ENCODE peak calls at places on chromosomes 3 and 15, in five cellular contexts. N is K562, K is IMR-90, V is neural progenitor cell, Q is fibroblast of lung. O is an unnamed sample.

GRCh38 chr15:29141908-29142747 is 127.5 kb downstream of the NSMCE3 start:
- DNase-seq in N (no peak), K (no peak), V (no peak), Q (no peak), O (no peak)

GRCh38 chr3:32310336-32310735 is 71.9 kb downstream of the CMTM8 start:
- DNase-seq in N (no peak), K (no peak), V (no peak), Q (no peak), O (no peak)

GRCh38 chr3:106765342-106765741 is 611.9 kb upstream of the CCDC54 start:
- DNase-seq in N (no peak), K (peak), V (no peak), Q (peak), O (no peak)

GRCh38 chr15:89673162-89673506 is 6.0 kb downstream of the PLIN1 start:
- DNase-seq in N (peak), K (no peak), V (peak), Q (no peak), O (peak)

GRCh38 chr3:149252272-149252671 is 30.6 kb upstream of the CP start:
- DNase-seq in N (no peak), K (no peak), V (no peak), Q (no peak), O (no peak)

GRCh38 chr3:164208846-164209245 is 869.5 kb downstream of the SI start:
- DNase-seq in N (no peak), K (no peak), V (peak), Q (no peak), O (peak)

GRCh38 chr3:63353383-63353782 is 75.3 kb downstream of the SYNPR start:
- DNase-seq in N (no peak), K (peak), V (no peak), Q (peak), O (no peak)

GRCh38 chr15:101108458-101108775 is 143.4 kb downstream of the CHSY1 start:
- DNase-seq in N (no peak), K (no peak), V (no peak), Q (no peak), O (no peak)

GRCh38 chr3:81087607-81088006 is 673.8 kb downstream of the GBE1 start:
- DNase-seq in N (no peak), K (no peak), V (no peak), Q (no peak), O (no peak)

GRCh38 chr3:43512749-43513404 is 108.9 kb downstream of the ANO10 start:
- DNase-seq in N (no peak), K (peak), V (no peak), Q (peak), O (no peak)

GRCh38 chr15:39429898-39430357 is 151.0 kb upstream of the THBS1 start:
- DNase-seq in N (no peak), K (peak), V (no peak), Q (peak), O (no peak)

GRCh38 chr15:58432421-58432820 is 630 bp downstream of the LIPC start:
- DNase-seq in N (no peak), K (peak), V (no peak), Q (peak), O (no peak)

GRCh38 chr3:16808393-16809107 is 76.2 kb upstream of the PLCL2 start:
- DNase-seq in N (no peak), K (no peak), V (no peak), Q (no peak), O (no peak)

GRCh38 chr3:138432576-138433240 is 1.7 kb upstream of the ESYT3 start:
- DNase-seq in N (no peak), K (no peak), V (no peak), Q (no peak), O (no peak)

GRCh38 chr15:51816615-51817014 is 12.8 kb upstream of the TMOD3 start:
- DNase-seq in N (no peak), K (no peak), V (no peak), Q (no peak), O (no peak)

GRCh38 chr3:165920984-165921383 is 83.8 kb upstream of the BCHE start:
- DNase-seq in N (no peak), K (no peak), V (no peak), Q (no peak), O (no peak)

GRCh38 chr3:31929826-31930502 is 51.1 kb downstream of the OSBPL10 start:
- DNase-seq in N (no peak), K (no peak), V (no peak), Q (no peak), O (no peak)

DNA sequence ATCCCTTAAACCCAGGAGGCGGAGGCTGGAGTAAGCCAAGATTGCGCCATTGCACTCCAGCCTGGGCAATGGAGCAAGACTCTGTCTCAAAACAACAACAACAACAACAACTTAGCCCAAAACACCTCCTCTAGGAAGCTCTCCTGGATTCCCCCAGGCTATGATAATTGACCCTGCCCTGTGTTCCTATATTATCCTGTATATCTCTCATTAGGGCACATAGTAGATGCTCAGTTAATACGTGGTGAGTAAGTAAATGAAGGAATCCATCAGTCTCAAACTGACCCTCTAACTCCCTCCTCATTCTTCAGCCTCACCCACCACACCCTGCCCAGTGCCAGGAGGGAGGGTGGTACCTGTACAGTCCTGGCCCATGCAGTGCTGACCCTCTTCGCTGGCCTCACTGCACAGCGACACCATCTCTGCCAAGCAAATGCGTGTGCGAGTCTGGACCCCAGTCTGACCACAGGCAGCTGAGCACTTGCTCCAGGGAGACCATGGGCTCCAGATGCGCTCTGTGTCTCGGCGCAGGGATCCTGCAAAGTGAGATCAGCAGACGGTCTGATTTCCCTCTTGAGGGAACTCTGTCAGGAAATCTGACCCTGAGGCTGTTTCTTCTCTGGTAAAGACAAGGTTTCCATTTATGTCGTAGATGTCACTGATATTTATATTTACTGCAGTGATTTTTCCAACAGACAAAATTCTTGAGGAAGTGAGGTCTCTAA is 6.2 kb downstream of the CILP start:
- DNase-seq in N (no peak), K (no peak), V (no peak), Q (no peak), O (no peak)
- H2AFZ ChIP-seq in N (no peak), K (no peak), V (no peak), Q (no peak), O (no peak)

GRCh38 chr15:98647026-98647773 is 1.1 kb upstream of the IGF1R start:
- DNase-seq in N (peak), K (peak), V (peak), Q (peak), O (peak)

GRCh38 chr15:98647774-98648653 is at the start of gene IGF1R:
- DNase-seq in N (peak), K (peak), V (peak), Q (peak), O (peak)

GRCh38 chr15:98648654-98649537 is 557 bp downstream of the IGF1R start:
- DNase-seq in N (peak), K (peak), V (peak), Q (peak), O (peak)

GRCh38 chr15:98649621-98649995 is 1.3 kb downstream of the IGF1R start:
- DNase-seq in N (peak), K (no peak), V (peak), Q (peak), O (no peak)

GRCh38 chr15:98646546-98647025 is 1.8 kb upstream of the IGF1R start:
- DNase-seq in N (no peak), K (no peak), V (no peak), Q (no peak), O (no peak)
- H2AFZ ChIP-seq in N (peak), K (no peak), V (peak), Q (no peak), O (peak)

DNA sequence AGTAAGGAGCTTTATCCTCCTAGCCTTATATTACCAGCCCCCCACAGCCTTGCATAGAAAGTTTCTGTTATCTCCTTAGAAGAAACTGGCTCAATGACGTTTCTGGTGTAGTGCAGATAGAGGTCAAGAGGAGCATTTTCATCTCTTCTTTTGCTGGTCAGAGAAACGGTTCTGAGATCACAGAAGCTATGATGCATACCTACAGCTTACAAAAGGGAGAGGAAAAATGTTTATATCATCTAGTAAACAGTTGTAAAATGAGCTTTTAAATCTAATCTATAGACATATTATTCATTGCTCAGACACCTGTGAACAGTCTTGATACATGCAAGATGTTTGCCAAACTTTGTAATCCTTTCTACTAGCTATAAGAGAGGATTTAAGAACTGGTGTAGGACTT is 68.0 kb downstream of the GMPS start:
- DNase-seq in N (no peak), K (peak), V (no peak), Q (no peak), O (no peak)
- H2AFZ ChIP-seq in N (no peak), K (no peak), V (no peak), Q (no peak), O (no peak)

GRCh38 chr3:14402304-14402811 is at the start of gene SLC6A6:
- DNase-seq in N (peak), K (peak), V (peak), Q (peak), O (peak)

GRCh38 chr3:14405120-14405885 is 2.9 kb downstream of the SLC6A6 start:
- DNase-seq in N (no peak), K (no peak), V (no peak), Q (no peak), O (no peak)

GRCh38 chr3:14401692-14402303 is 608 bp upstream of the SLC6A6 start:
- DNase-seq in N (no peak), K (no peak), V (no peak), Q (no peak), O (no peak)

GRCh38 chr3:14404396-14405119 is 2.2 kb downstream of the SLC6A6 start:
- DNase-seq in N (no peak), K (no peak), V (no peak), Q (no peak), O (no peak)

GRCh38 chr3:14403636-14404395 is 1.4 kb downstream of the SLC6A6 start:
- DNase-seq in N (peak), K (no peak), V (peak), Q (no peak), O (no peak)
- H2AFZ ChIP-seq in N (peak), K (peak), V (no peak), Q (no peak), O (no peak)

DNA sequence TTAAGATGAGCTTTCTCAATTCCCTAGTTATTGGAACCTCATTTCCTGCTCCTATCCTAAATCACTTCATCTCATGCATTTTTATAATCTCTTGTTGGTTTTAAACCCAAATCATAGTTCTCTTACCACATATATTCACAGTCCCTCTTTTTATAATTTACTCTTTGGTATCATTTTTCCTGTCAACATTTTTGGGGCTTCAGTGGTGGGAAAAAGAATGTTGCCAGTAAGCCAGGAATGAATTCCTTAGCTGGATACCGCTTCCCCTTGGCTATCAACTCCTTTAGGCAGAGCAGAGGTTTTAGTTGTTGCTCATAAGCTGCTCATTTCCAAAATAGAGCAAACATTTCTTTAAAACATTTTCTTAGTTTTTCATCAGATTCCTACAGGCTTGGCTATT is 112.3 kb downstream of the GALK2 start:
- DNase-seq in N (no peak), K (peak), V (no peak), Q (peak), O (no peak)
- H2AFZ ChIP-seq in N (no peak), K (no peak), V (no peak), Q (no peak), O (no peak)

GRCh38 chr3:113136529-113136928 is 74.8 kb upstream of the BOC start:
- DNase-seq in N (no peak), K (no peak), V (no peak), Q (no peak), O (peak)
- H2AFZ ChIP-seq in N (no peak), K (no peak), V (no peak), Q (no peak), O (no peak)

GRCh38 chr15:78056714-78057269 is 20.7 kb downstream of the TBC1D2B start:
- DNase-seq in N (no peak), K (peak), V (no peak), Q (peak), O (no peak)
- H2AFZ ChIP-seq in N (no peak), K (peak), V (no peak), Q (no peak), O (no peak)

GRCh38 chr3:35678552-35679220 is 39.4 kb downstream of the ARPP21 start:
- DNase-seq in N (no peak), K (no peak), V (no peak), Q (no peak), O (no peak)
- H2AFZ ChIP-seq in N (no peak), K (no peak), V (peak), Q (no peak), O (no peak)